ENCODE peak calls at places on chromosomes 1 and 21, in seven cellular contexts. F is cardiac muscle cell, A is lower leg skin, D is IMR-90, W is epithelial cell of esophagus, Z is psoas muscle, I is prostate gland. E is an unnamed sample.

GRCh38 chr1:236059011-236059410 is 5.9 kb downstream of the NID1 start:
- DNase-seq in W (no peak), Z (no peak), I (no peak), A (no peak), F (no peak), D (no peak), E (no peak)

GRCh38 chr1:58065520-58065919 is 481.0 kb downstream of the OMA1 start:
- DNase-seq in I (no peak), W (peak; percentile 9), F (no peak), Z (no peak), D (no peak), A (no peak), E (no peak)

GRCh38 chr1:17427696-17428660 is 11.5 kb downstream of the RCC2 start:
- DNase-seq in W (no peak), A (no peak), F (no peak), D (no peak), I (peak; percentile 24), Z (no peak), E (no peak)

GRCh38 chr1:180169641-180170155 is 15.0 kb downstream of the QSOX1 start:
- DNase-seq in A (no peak), D (no peak), I (no peak), Z (no peak), W (peak; percentile 49), F (no peak), E (no peak)

GRCh38 chr1:12031039-12031980 is 12.0 kb downstream of the MIIP start:
- DNase-seq in W (peak; percentile 29), Z (peak; percentile 74), I (no peak), A (no peak), D (peak; percentile 23), F (peak; percentile 51), E (peak; percentile 27)

GRCh38 chr21:41571938-41572510 is 64.1 kb upstream of the TMPRSS2 start:
- DNase-seq in D (no peak), A (no peak), W (no peak), Z (no peak), I (no peak), F (no peak), E (no peak)

GRCh38 chr1:185312361-185312760 is 4.7 kb downstream of the IVNS1ABP start:
- DNase-seq in Z (no peak), W (no peak), I (no peak), A (no peak), F (no peak), D (no peak), E (no peak)

GRCh38 chr21:14591882-14592281 is 45.8 kb upstream of the SAMSN1 start:
- DNase-seq in W (no peak), D (no peak), Z (peak; percentile 45), F (peak; percentile 86), A (peak; percentile 41), I (no peak), E (peak; percentile 88)

GRCh38 chr1:190373705-190374336 is 103.8 kb downstream of the BRINP3 start:
- DNase-seq in I (no peak), A (no peak), Z (no peak), F (peak; percentile 52), W (peak; percentile 53), D (peak; percentile 38), E (peak; percentile 40)

DNA sequence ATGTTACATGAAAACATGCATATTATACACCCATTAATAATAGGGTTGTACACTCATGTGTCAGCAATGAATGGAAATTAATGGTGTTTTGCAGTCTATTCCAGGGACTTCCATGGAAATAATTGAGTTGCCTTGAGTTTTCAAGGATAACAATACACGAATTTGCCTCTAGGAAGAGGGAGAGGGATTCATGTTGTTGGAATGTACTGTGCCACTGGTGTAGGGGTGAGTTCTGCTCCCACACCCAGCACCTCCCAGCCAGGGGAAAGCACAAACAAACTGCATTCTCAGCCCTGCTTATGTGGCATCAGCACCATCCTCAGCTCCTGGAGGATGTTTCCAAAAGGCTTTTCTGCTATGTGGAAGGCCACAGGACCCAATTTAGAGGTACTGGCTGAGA is 57.8 kb downstream of the BCAR3 start:
- DNase-seq in W (peak; percentile 86), Z (no peak), D (peak; percentile 77), A (no peak), F (peak; percentile 60), I (no peak), E (peak; percentile 80)
- H3K4me3 ChIP-seq in W (no peak overlapping the region), Z (no peak overlapping the region), D (no peak overlapping the region), A (no peak overlapping the region), F (no peak overlapping the region), I (no peak overlapping the region), E (no peak overlapping the region)

DNA sequence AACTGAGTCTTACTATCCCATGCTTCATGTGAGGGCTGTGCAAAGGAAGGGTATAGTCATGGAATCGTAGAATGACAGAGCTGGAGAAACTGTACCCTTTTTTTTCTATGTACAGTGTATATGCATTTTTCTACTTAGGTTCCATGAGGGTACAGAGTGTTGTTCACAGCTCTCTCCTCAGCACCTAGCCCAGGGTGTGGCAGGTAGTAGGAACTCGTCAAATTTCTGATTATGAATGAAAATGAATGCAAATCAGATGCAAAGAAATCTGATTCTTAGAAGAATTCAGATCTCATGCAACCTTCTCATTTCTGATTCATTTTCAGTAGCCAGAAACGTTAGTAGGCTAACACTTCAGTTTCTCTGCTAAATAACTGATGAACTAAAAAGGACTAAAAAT is 18.1 kb upstream of the HHAT start:
- DNase-seq in I (no peak), F (no peak), W (no peak), Z (no peak), D (no peak), A (no peak), E (no peak)
- H3K4me3 ChIP-seq in I (no peak overlapping the region), F (no peak overlapping the region), W (no peak overlapping the region), Z (peak overlapping the region; percentile 42), D (no peak overlapping the region), A (no peak overlapping the region), E (no peak overlapping the region)

DNA sequence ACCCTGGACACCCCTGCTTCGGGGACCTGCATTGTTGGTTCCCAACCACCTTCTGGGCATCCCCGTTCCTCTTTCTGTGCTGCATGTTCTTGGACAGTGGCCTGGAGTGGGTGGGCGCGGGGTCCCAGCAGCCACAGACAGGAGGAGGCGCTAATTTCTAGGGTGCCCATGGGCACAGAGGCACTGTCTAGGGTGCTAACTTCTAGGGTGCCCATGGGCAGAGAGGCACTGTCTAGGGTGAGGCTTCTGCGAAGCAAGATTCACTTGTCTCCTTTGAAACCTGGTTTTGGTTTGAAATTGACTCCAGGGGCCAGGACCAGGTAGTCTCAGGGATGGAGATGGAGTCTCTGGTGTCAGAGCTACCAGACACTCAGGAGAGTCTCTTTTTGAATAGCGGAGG is 815 bp upstream of the MEGF6 start:
- DNase-seq in Z (no peak), A (no peak), D (no peak), I (no peak), W (no peak), F (no peak), E (no peak)
- H3K4me3 ChIP-seq in Z (no peak overlapping the region), A (no peak overlapping the region), D (no peak overlapping the region), I (no peak overlapping the region), W (no peak overlapping the region), F (no peak overlapping the region), E (no peak overlapping the region)

GRCh38 chr1:167489581-167490340 is 28.6 kb downstream of the CD247 start:
- DNase-seq in A (no peak), F (no peak), Z (no peak), W (no peak), I (no peak), D (no peak), E (no peak)
- H3K4me3 ChIP-seq in A (no peak overlapping the region), F (no peak overlapping the region), Z (no peak overlapping the region), W (no peak overlapping the region), I (no peak overlapping the region), D (no peak overlapping the region), E (no peak overlapping the region)

GRCh38 chr1:239913141-239913585 is 178.5 kb upstream of the FMN2 start:
- DNase-seq in A (no peak), Z (no peak), F (no peak), D (no peak), W (no peak), I (no peak), E (no peak)
- H3K4me3 ChIP-seq in A (no peak overlapping the region), Z (no peak overlapping the region), F (no peak overlapping the region), D (no peak overlapping the region), W (no peak overlapping the region), I (no peak overlapping the region), E (no peak overlapping the region)

GRCh38 chr1:91674107-91674506 is 173.5 kb downstream of the CDC7 start:
- DNase-seq in D (no peak), W (no peak), Z (no peak), F (no peak), A (no peak), I (no peak), E (no peak)
- H3K4me3 ChIP-seq in D (no peak overlapping the region), W (no peak overlapping the region), Z (no peak overlapping the region), F (no peak overlapping the region), A (no peak overlapping the region), I (no peak overlapping the region), E (no peak overlapping the region)

GRCh38 chr1:110114173-110114572 is 1.9 kb downstream of the UBL4B start:
- DNase-seq in F (no peak), D (no peak), I (no peak), A (no peak), W (no peak), Z (no peak), E (no peak)
- H3K4me3 ChIP-seq in F (no peak overlapping the region), D (no peak overlapping the region), I (no peak overlapping the region), A (no peak overlapping the region), W (no peak overlapping the region), Z (no peak overlapping the region), E (no peak overlapping the region)

GRCh38 chr1:8371372-8371991 is 53.6 kb downstream of the SLC45A1 start:
- DNase-seq in W (no peak), D (no peak), A (no peak), I (no peak), Z (peak; percentile 62), F (no peak), E (no peak)

GRCh38 chr1:8367571-8368184 is 49.8 kb downstream of the SLC45A1 start:
- DNase-seq in Z (no peak), W (peak; percentile 36), I (no peak), D (no peak), A (no peak), F (no peak), E (no peak)

GRCh38 chr1:8368956-8369639 is 51.2 kb downstream of the SLC45A1 start:
- DNase-seq in W (no peak), Z (no peak), A (no peak), D (no peak), F (no peak), I (no peak), E (no peak)

GRCh38 chr1:8370928-8371327 is 53.0 kb downstream of the SLC45A1 start:
- DNase-seq in F (no peak), A (no peak), W (no peak), Z (peak; percentile 73), D (peak; percentile 35), I (no peak), E (peak; percentile 58)

DNA sequence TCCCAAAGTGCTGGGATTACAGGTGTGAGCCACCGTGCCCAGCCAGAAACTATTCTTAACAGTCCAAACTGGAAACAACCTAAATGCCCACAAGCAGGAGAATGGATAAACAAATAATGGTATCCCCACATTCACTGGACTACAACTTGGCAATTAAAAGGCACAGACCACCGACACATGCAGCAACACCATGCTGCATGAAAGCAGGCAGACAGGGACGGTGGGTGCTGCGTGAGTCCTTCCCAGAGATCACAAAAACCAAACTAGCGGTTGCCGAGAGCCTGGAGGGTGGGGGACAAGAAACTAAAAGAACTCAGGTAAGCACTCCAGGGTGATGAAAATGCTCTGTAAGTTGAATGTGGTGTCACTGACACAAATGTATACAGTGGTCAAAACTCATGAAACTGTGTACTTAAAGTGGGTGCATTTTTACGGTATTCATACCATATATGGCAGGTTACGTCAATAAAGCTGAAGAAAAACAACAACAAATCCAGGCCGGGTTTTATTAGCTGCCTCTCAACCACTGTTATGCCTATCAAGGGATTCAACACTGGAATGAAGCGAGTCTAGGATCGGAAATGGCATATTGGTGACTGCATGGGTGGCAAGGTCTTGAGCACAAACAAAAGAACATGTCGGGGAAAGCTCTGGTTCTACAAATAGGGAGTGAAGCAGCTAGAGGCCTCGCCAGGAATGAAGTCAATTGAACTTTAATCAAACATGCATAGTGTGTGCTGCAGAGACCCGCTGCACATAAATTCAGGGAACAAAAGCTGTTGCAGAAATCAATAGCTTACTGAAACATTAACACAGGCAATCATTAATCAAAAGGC is 52.4 kb downstream of the SLC45A1 start:
- DNase-seq in I (no peak), A (no peak), F (no peak), D (peak; percentile 33), Z (no peak), W (no peak), E (no peak)
- H3K4me3 ChIP-seq in I (no peak overlapping the region), A (no peak overlapping the region), F (no peak overlapping the region), D (no peak overlapping the region), Z (peak overlapping the region; percentile 13), W (no peak overlapping the region), E (no peak overlapping the region)

E was measured in fibroblast of the aortic adventitia.